ENCODE peak calls at places on chromosomes 11 and 22, in seven cellular contexts. One of them, this sample, is unnamed.

GRCh38 chr22:43897751-43898261 is 6.0 kb upstream of the PNPLA5 start:
- DNase-seq in activated CD8-positive, alpha-beta memory T cell treated with anti-CD3 and anti-CD28 coated beads for 4 hours: no peak
- DNase-seq in T-cell: no peak
- DNase-seq in activated effector memory CD4-positive, alpha-beta T cell treated with anti-CD3 and anti-CD28 coated beads, Interleukin-2, amount 50 U/mL, for 16 hours: no peak
- DNase-seq in ELR: peak; percentile 84
- DNase-seq in AG10803: peak; percentile 68
- DNase-seq in NCI-H69: no peak
- DNase-seq in this sample: no peak

GRCh38 chr11:33620423-33621120 is 80.1 kb downstream of the C11orf91 start:
- DNase-seq in activated CD8-positive, alpha-beta memory T cell treated with anti-CD3 and anti-CD28 coated beads for 4 hours: no peak
- DNase-seq in T-cell: no peak
- DNase-seq in activated effector memory CD4-positive, alpha-beta T cell treated with anti-CD3 and anti-CD28 coated beads, Interleukin-2, amount 50 U/mL, for 16 hours: no peak
- DNase-seq in ELR: peak; percentile 71
- DNase-seq in AG10803: peak; percentile 49
- DNase-seq in NCI-H69: peak; percentile 96
- DNase-seq in this sample: no peak

GRCh38 chr11:44574620-44575287 is 9.3 kb downstream of the CD82 start:
- DNase-seq in activated CD8-positive, alpha-beta memory T cell treated with anti-CD3 and anti-CD28 coated beads for 4 hours: no peak
- DNase-seq in T-cell: no peak
- DNase-seq in activated effector memory CD4-positive, alpha-beta T cell treated with anti-CD3 and anti-CD28 coated beads, Interleukin-2, amount 50 U/mL, for 16 hours: peak; percentile 74
- DNase-seq in ELR: peak; percentile 91
- DNase-seq in AG10803: peak; percentile 98
- DNase-seq in NCI-H69: no peak
- DNase-seq in this sample: no peak

GRCh38 chr22:39215430-39216142 is 29.2 kb downstream of the PDGFB start:
- DNase-seq in activated CD8-positive, alpha-beta memory T cell treated with anti-CD3 and anti-CD28 coated beads for 4 hours: no peak
- DNase-seq in T-cell: peak; percentile 35
- DNase-seq in activated effector memory CD4-positive, alpha-beta T cell treated with anti-CD3 and anti-CD28 coated beads, Interleukin-2, amount 50 U/mL, for 16 hours: peak; percentile 67
- DNase-seq in ELR: peak; percentile 20
- DNase-seq in AG10803: no peak
- DNase-seq in NCI-H69: peak; percentile 45
- DNase-seq in this sample: no peak

GRCh38 chr22:17554814-17555213 is 8.5 kb upstream of the SLC25A18 start:
- DNase-seq in activated CD8-positive, alpha-beta memory T cell treated with anti-CD3 and anti-CD28 coated beads for 4 hours: no peak
- DNase-seq in T-cell: no peak
- DNase-seq in activated effector memory CD4-positive, alpha-beta T cell treated with anti-CD3 and anti-CD28 coated beads, Interleukin-2, amount 50 U/mL, for 16 hours: no peak
- DNase-seq in ELR: no peak
- DNase-seq in AG10803: no peak
- DNase-seq in NCI-H69: no peak
- DNase-seq in this sample: no peak

GRCh38 chr11:72528121-72528520 is 93.8 kb upstream of the CLPB start:
- DNase-seq in activated CD8-positive, alpha-beta memory T cell treated with anti-CD3 and anti-CD28 coated beads for 4 hours: no peak
- DNase-seq in T-cell: no peak
- DNase-seq in activated effector memory CD4-positive, alpha-beta T cell treated with anti-CD3 and anti-CD28 coated beads, Interleukin-2, amount 50 U/mL, for 16 hours: no peak
- DNase-seq in ELR: peak; percentile 38
- DNase-seq in AG10803: peak; percentile 29
- DNase-seq in NCI-H69: no peak
- DNase-seq in this sample: no peak

GRCh38 chr22:26286091-26286780 is 117.0 kb downstream of the SEZ6L start:
- DNase-seq in activated CD8-positive, alpha-beta memory T cell treated with anti-CD3 and anti-CD28 coated beads for 4 hours: no peak
- DNase-seq in T-cell: no peak
- DNase-seq in activated effector memory CD4-positive, alpha-beta T cell treated with anti-CD3 and anti-CD28 coated beads, Interleukin-2, amount 50 U/mL, for 16 hours: no peak
- DNase-seq in ELR: no peak
- DNase-seq in AG10803: no peak
- DNase-seq in NCI-H69: no peak
- DNase-seq in this sample: no peak

GRCh38 chr11:120517390-120518315 is 6.1 kb downstream of the GRIK4 start:
- DNase-seq in activated CD8-positive, alpha-beta memory T cell treated with anti-CD3 and anti-CD28 coated beads for 4 hours: no peak
- DNase-seq in T-cell: no peak
- DNase-seq in activated effector memory CD4-positive, alpha-beta T cell treated with anti-CD3 and anti-CD28 coated beads, Interleukin-2, amount 50 U/mL, for 16 hours: peak; percentile 31
- DNase-seq in ELR: peak; percentile 60
- DNase-seq in AG10803: no peak
- DNase-seq in NCI-H69: peak; percentile 26
- DNase-seq in this sample: no peak

GRCh38 chr11:1281974-1282365 is 27.5 kb downstream of the TOLLIP start:
- DNase-seq in activated CD8-positive, alpha-beta memory T cell treated with anti-CD3 and anti-CD28 coated beads for 4 hours: no peak
- DNase-seq in T-cell: no peak
- DNase-seq in activated effector memory CD4-positive, alpha-beta T cell treated with anti-CD3 and anti-CD28 coated beads, Interleukin-2, amount 50 U/mL, for 16 hours: no peak
- DNase-seq in ELR: no peak
- DNase-seq in AG10803: no peak
- DNase-seq in NCI-H69: no peak
- DNase-seq in this sample: no peak

GRCh38 chr11:80937831-80938230 is 1497.0 kb upstream of the TENM4 start:
- DNase-seq in activated CD8-positive, alpha-beta memory T cell treated with anti-CD3 and anti-CD28 coated beads for 4 hours: no peak
- DNase-seq in T-cell: no peak
- DNase-seq in activated effector memory CD4-positive, alpha-beta T cell treated with anti-CD3 and anti-CD28 coated beads, Interleukin-2, amount 50 U/mL, for 16 hours: no peak
- DNase-seq in ELR: no peak
- DNase-seq in AG10803: peak; percentile 13
- DNase-seq in NCI-H69: no peak
- DNase-seq in this sample: no peak

GRCh38 chr11:130442728-130443127 is 5.7 kb upstream of the ADAMTS15 start:
- DNase-seq in activated CD8-positive, alpha-beta memory T cell treated with anti-CD3 and anti-CD28 coated beads for 4 hours: no peak
- DNase-seq in T-cell: no peak
- DNase-seq in activated effector memory CD4-positive, alpha-beta T cell treated with anti-CD3 and anti-CD28 coated beads, Interleukin-2, amount 50 U/mL, for 16 hours: no peak
- DNase-seq in ELR: no peak
- DNase-seq in AG10803: peak; percentile 72
- DNase-seq in NCI-H69: no peak
- DNase-seq in this sample: no peak

GRCh38 chr11:24559315-24559714 is 62.5 kb downstream of the LUZP2 start:
- DNase-seq in activated CD8-positive, alpha-beta memory T cell treated with anti-CD3 and anti-CD28 coated beads for 4 hours: no peak
- DNase-seq in T-cell: no peak
- DNase-seq in activated effector memory CD4-positive, alpha-beta T cell treated with anti-CD3 and anti-CD28 coated beads, Interleukin-2, amount 50 U/mL, for 16 hours: no peak
- DNase-seq in ELR: no peak
- DNase-seq in AG10803: no peak
- DNase-seq in NCI-H69: no peak
- DNase-seq in this sample: no peak

GRCh38 chr22:22692707-22693530 is 48.5 kb downstream of the GGTLC2 start:
- DNase-seq in activated CD8-positive, alpha-beta memory T cell treated with anti-CD3 and anti-CD28 coated beads for 4 hours: peak; percentile 36
- DNase-seq in T-cell: peak; percentile 65
- DNase-seq in activated effector memory CD4-positive, alpha-beta T cell treated with anti-CD3 and anti-CD28 coated beads, Interleukin-2, amount 50 U/mL, for 16 hours: peak; percentile 87
- DNase-seq in ELR: peak; percentile 17
- DNase-seq in AG10803: peak; percentile 35
- DNase-seq in NCI-H69: peak; percentile 72
- DNase-seq in this sample: peak; percentile 74

GRCh38 chr11:35723493-35724284 is 61.1 kb downstream of the TRIM44 start:
- DNase-seq in activated CD8-positive, alpha-beta memory T cell treated with anti-CD3 and anti-CD28 coated beads for 4 hours: no peak
- DNase-seq in T-cell: no peak
- DNase-seq in activated effector memory CD4-positive, alpha-beta T cell treated with anti-CD3 and anti-CD28 coated beads, Interleukin-2, amount 50 U/mL, for 16 hours: no peak
- DNase-seq in ELR: peak; percentile 29
- DNase-seq in AG10803: no peak
- DNase-seq in NCI-H69: peak; percentile 53
- DNase-seq in this sample: no peak

GRCh38 chr11:94513091-94513490 is 830 bp downstream of the C11orf97 start:
- DNase-seq in activated CD8-positive, alpha-beta memory T cell treated with anti-CD3 and anti-CD28 coated beads for 4 hours: no peak
- DNase-seq in T-cell: no peak
- DNase-seq in activated effector memory CD4-positive, alpha-beta T cell treated with anti-CD3 and anti-CD28 coated beads, Interleukin-2, amount 50 U/mL, for 16 hours: no peak
- DNase-seq in ELR: peak; percentile 13
- DNase-seq in AG10803: no peak
- DNase-seq in NCI-H69: peak; percentile 98
- DNase-seq in this sample: peak; percentile 76

GRCh38 chr11:86674965-86675364 is 2.5 kb upstream of the ME3 start:
- DNase-seq in activated CD8-positive, alpha-beta memory T cell treated with anti-CD3 and anti-CD28 coated beads for 4 hours: no peak
- DNase-seq in T-cell: no peak
- DNase-seq in activated effector memory CD4-positive, alpha-beta T cell treated with anti-CD3 and anti-CD28 coated beads, Interleukin-2, amount 50 U/mL, for 16 hours: no peak
- DNase-seq in ELR: no peak
- DNase-seq in AG10803: no peak
- DNase-seq in NCI-H69: no peak
- DNase-seq in this sample: no peak

GRCh38 chr22:37907036-37907954 is 1.2 kb downstream of the MICALL1 start:
- DNase-seq in activated CD8-positive, alpha-beta memory T cell treated with anti-CD3 and anti-CD28 coated beads for 4 hours: no peak
- DNase-seq in T-cell: no peak
- DNase-seq in activated effector memory CD4-positive, alpha-beta T cell treated with anti-CD3 and anti-CD28 coated beads, Interleukin-2, amount 50 U/mL, for 16 hours: no peak
- DNase-seq in ELR: peak; percentile 58
- DNase-seq in AG10803: peak; percentile 36
- DNase-seq in NCI-H69: peak; percentile 23
- DNase-seq in this sample: peak; percentile 43

GRCh38 chr22:24730864-24731263 is 43.7 kb downstream of the PIWIL3 start:
- DNase-seq in activated CD8-positive, alpha-beta memory T cell treated with anti-CD3 and anti-CD28 coated beads for 4 hours: no peak
- DNase-seq in T-cell: no peak
- DNase-seq in activated effector memory CD4-positive, alpha-beta T cell treated with anti-CD3 and anti-CD28 coated beads, Interleukin-2, amount 50 U/mL, for 16 hours: no peak
- DNase-seq in ELR: no peak
- DNase-seq in AG10803: no peak
- DNase-seq in NCI-H69: no peak
- DNase-seq in this sample: no peak

GRCh38 chr11:12737024-12737423 is 62.8 kb downstream of the TEAD1 start:
- DNase-seq in activated CD8-positive, alpha-beta memory T cell treated with anti-CD3 and anti-CD28 coated beads for 4 hours: no peak
- DNase-seq in T-cell: no peak
- DNase-seq in activated effector memory CD4-positive, alpha-beta T cell treated with anti-CD3 and anti-CD28 coated beads, Interleukin-2, amount 50 U/mL, for 16 hours: no peak
- DNase-seq in ELR: no peak
- DNase-seq in AG10803: no peak
- DNase-seq in NCI-H69: no peak
- DNase-seq in this sample: no peak

GRCh38 chr22:43861529-43861928 is 784 bp downstream of the SULT4A1 start:
- DNase-seq in activated CD8-positive, alpha-beta memory T cell treated with anti-CD3 and anti-CD28 coated beads for 4 hours: no peak
- DNase-seq in T-cell: no peak
- DNase-seq in activated effector memory CD4-positive, alpha-beta T cell treated with anti-CD3 and anti-CD28 coated beads, Interleukin-2, amount 50 U/mL, for 16 hours: peak; percentile 45
- DNase-seq in ELR: no peak
- DNase-seq in AG10803: no peak
- DNase-seq in NCI-H69: peak; percentile 31
- DNase-seq in this sample: peak; percentile 7

GRCh38 chr22:44735518-44736428 is 16.6 kb upstream of the ARHGAP8 start:
- DNase-seq in activated CD8-positive, alpha-beta memory T cell treated with anti-CD3 and anti-CD28 coated beads for 4 hours: peak; percentile 69
- DNase-seq in T-cell: peak; percentile 81
- DNase-seq in activated effector memory CD4-positive, alpha-beta T cell treated with anti-CD3 and anti-CD28 coated beads, Interleukin-2, amount 50 U/mL, for 16 hours: peak; percentile 95
- DNase-seq in ELR: peak; percentile 60
- DNase-seq in AG10803: peak; percentile 39
- DNase-seq in NCI-H69: peak; percentile 63
- DNase-seq in this sample: peak; percentile 63

GRCh38 chr22:39674536-39674935 is 104.0 kb downstream of the CACNA1I start:
- DNase-seq in activated CD8-positive, alpha-beta memory T cell treated with anti-CD3 and anti-CD28 coated beads for 4 hours: no peak
- DNase-seq in T-cell: no peak
- DNase-seq in activated effector memory CD4-positive, alpha-beta T cell treated with anti-CD3 and anti-CD28 coated beads, Interleukin-2, amount 50 U/mL, for 16 hours: no peak
- DNase-seq in ELR: peak; percentile 76
- DNase-seq in AG10803: no peak
- DNase-seq in NCI-H69: no peak
- DNase-seq in this sample: no peak

GRCh38 chr22:50139843-50140415 is 30.6 kb upstream of the PANX2 start:
- DNase-seq in activated CD8-positive, alpha-beta memory T cell treated with anti-CD3 and anti-CD28 coated beads for 4 hours: no peak
- DNase-seq in T-cell: no peak
- DNase-seq in activated effector memory CD4-positive, alpha-beta T cell treated with anti-CD3 and anti-CD28 coated beads, Interleukin-2, amount 50 U/mL, for 16 hours: no peak
- DNase-seq in ELR: no peak
- DNase-seq in AG10803: no peak
- DNase-seq in NCI-H69: peak; percentile 96
- DNase-seq in this sample: peak; percentile 90

GRCh38 chr11:35171226-35171625 is 32.3 kb downstream of the CD44 start:
- DNase-seq in activated CD8-positive, alpha-beta memory T cell treated with anti-CD3 and anti-CD28 coated beads for 4 hours: no peak
- DNase-seq in T-cell: no peak
- DNase-seq in activated effector memory CD4-positive, alpha-beta T cell treated with anti-CD3 and anti-CD28 coated beads, Interleukin-2, amount 50 U/mL, for 16 hours: no peak
- DNase-seq in ELR: no peak
- DNase-seq in AG10803: no peak
- DNase-seq in NCI-H69: no peak
- DNase-seq in this sample: no peak

GRCh38 chr11:18312663-18313420 is 9.1 kb downstream of the HPS5 start:
- DNase-seq in activated CD8-positive, alpha-beta memory T cell treated with anti-CD3 and anti-CD28 coated beads for 4 hours: no peak
- DNase-seq in T-cell: no peak
- DNase-seq in activated effector memory CD4-positive, alpha-beta T cell treated with anti-CD3 and anti-CD28 coated beads, Interleukin-2, amount 50 U/mL, for 16 hours: no peak
- DNase-seq in ELR: peak; percentile 61
- DNase-seq in AG10803: peak; percentile 86
- DNase-seq in NCI-H69: no peak
- DNase-seq in this sample: no peak

GRCh38 chr11:86800076-86800955 is at the start of gene PRSS23:
- DNase-seq in activated CD8-positive, alpha-beta memory T cell treated with anti-CD3 and anti-CD28 coated beads for 4 hours: no peak
- DNase-seq in T-cell: peak; percentile 14
- DNase-seq in activated effector memory CD4-positive, alpha-beta T cell treated with anti-CD3 and anti-CD28 coated beads, Interleukin-2, amount 50 U/mL, for 16 hours: peak; percentile 66
- DNase-seq in ELR: peak; percentile 79
- DNase-seq in AG10803: peak; percentile 61
- DNase-seq in NCI-H69: peak; percentile 93
- DNase-seq in this sample: peak; percentile 8

GRCh38 chr22:26714971-26715370 is 57.6 kb downstream of the MIAT start:
- DNase-seq in activated CD8-positive, alpha-beta memory T cell treated with anti-CD3 and anti-CD28 coated beads for 4 hours: no peak
- DNase-seq in T-cell: no peak
- DNase-seq in activated effector memory CD4-positive, alpha-beta T cell treated with anti-CD3 and anti-CD28 coated beads, Interleukin-2, amount 50 U/mL, for 16 hours: no peak
- DNase-seq in ELR: no peak
- DNase-seq in AG10803: no peak
- DNase-seq in NCI-H69: no peak
- DNase-seq in this sample: no peak

GRCh38 chr22:37267128-37267587 is 15.2 kb upstream of the CYTH4 start:
- DNase-seq in activated CD8-positive, alpha-beta memory T cell treated with anti-CD3 and anti-CD28 coated beads for 4 hours: peak; percentile 45
- DNase-seq in T-cell: peak; percentile 75
- DNase-seq in activated effector memory CD4-positive, alpha-beta T cell treated with anti-CD3 and anti-CD28 coated beads, Interleukin-2, amount 50 U/mL, for 16 hours: peak; percentile 92
- DNase-seq in ELR: peak; percentile 60
- DNase-seq in AG10803: no peak
- DNase-seq in NCI-H69: peak; percentile 54
- DNase-seq in this sample: no peak

GRCh38 chr11:125063429-125064043 is 431 bp downstream of the SLC37A2 start:
- DNase-seq in activated CD8-positive, alpha-beta memory T cell treated with anti-CD3 and anti-CD28 coated beads for 4 hours: no peak
- DNase-seq in T-cell: no peak
- DNase-seq in activated effector memory CD4-positive, alpha-beta T cell treated with anti-CD3 and anti-CD28 coated beads, Interleukin-2, amount 50 U/mL, for 16 hours: peak; percentile 62
- DNase-seq in ELR: peak; percentile 43
- DNase-seq in AG10803: no peak
- DNase-seq in NCI-H69: no peak
- DNase-seq in this sample: no peak

GRCh38 chr11:16000065-16000464 is 356.3 kb downstream of the SOX6 start:
- DNase-seq in activated CD8-positive, alpha-beta memory T cell treated with anti-CD3 and anti-CD28 coated beads for 4 hours: no peak
- DNase-seq in T-cell: no peak
- DNase-seq in activated effector memory CD4-positive, alpha-beta T cell treated with anti-CD3 and anti-CD28 coated beads, Interleukin-2, amount 50 U/mL, for 16 hours: no peak
- DNase-seq in ELR: peak; percentile 53
- DNase-seq in AG10803: peak; percentile 84
- DNase-seq in NCI-H69: no peak
- DNase-seq in this sample: no peak

GRCh38 chr11:31687256-31687655 is 123.9 kb downstream of the PAX6 start:
- DNase-seq in activated CD8-positive, alpha-beta memory T cell treated with anti-CD3 and anti-CD28 coated beads for 4 hours: no peak
- DNase-seq in T-cell: no peak
- DNase-seq in activated effector memory CD4-positive, alpha-beta T cell treated with anti-CD3 and anti-CD28 coated beads, Interleukin-2, amount 50 U/mL, for 16 hours: no peak
- DNase-seq in ELR: peak; percentile 6
- DNase-seq in AG10803: peak; percentile 9
- DNase-seq in NCI-H69: no peak
- DNase-seq in this sample: no peak

GRCh38 chr11:12225046-12225739 is 114.8 kb downstream of the MICAL2 start:
- DNase-seq in activated CD8-positive, alpha-beta memory T cell treated with anti-CD3 and anti-CD28 coated beads for 4 hours: no peak
- DNase-seq in T-cell: no peak
- DNase-seq in activated effector memory CD4-positive, alpha-beta T cell treated with anti-CD3 and anti-CD28 coated beads, Interleukin-2, amount 50 U/mL, for 16 hours: no peak
- DNase-seq in ELR: no peak
- DNase-seq in AG10803: no peak
- DNase-seq in NCI-H69: no peak
- DNase-seq in this sample: no peak